ENCODE peak calls at places on chromosomes 12 and 14, in six cellular contexts. One of them, this sample, is unnamed.

GRCh38 chr12:54631988-54632728 is 2.5 kb downstream of the LACRT start:
- DNase-seq in activated CD4-positive, alpha-beta T cell treated with anti-CD3 and anti-CD28 coated beads, Interleukin-2, amount 10 ng/mL, durations not matched to agents 7 days and 5 days: no peak
- DNase-seq in glomerular endothelial cell: no peak
- DNase-seq in GM10248: no peak
- DNase-seq in substantia nigra: no peak
- DNase-seq in AG08396: no peak
- DNase-seq in this sample: no peak

GRCh38 chr12:65511134-65511912 is 232.8 kb downstream of the MSRB3 start:
- DNase-seq in activated CD4-positive, alpha-beta T cell treated with anti-CD3 and anti-CD28 coated beads, Interleukin-2, amount 10 ng/mL, durations not matched to agents 7 days and 5 days: no peak
- DNase-seq in glomerular endothelial cell: no peak
- DNase-seq in GM10248: no peak
- DNase-seq in substantia nigra: no peak
- DNase-seq in AG08396: no peak
- DNase-seq in this sample: no peak

GRCh38 chr14:100078997-100079561 is 13.9 kb downstream of the EVL start:
- DNase-seq in activated CD4-positive, alpha-beta T cell treated with anti-CD3 and anti-CD28 coated beads, Interleukin-2, amount 10 ng/mL, durations not matched to agents 7 days and 5 days: peak; percentile 93
- DNase-seq in glomerular endothelial cell: no peak
- DNase-seq in GM10248: peak; percentile 39
- DNase-seq in substantia nigra: no peak
- DNase-seq in AG08396: no peak
- DNase-seq in this sample: peak; percentile 84

GRCh38 chr14:85233756-85234545 is 296.0 kb upstream of the FLRT2 start:
- DNase-seq in activated CD4-positive, alpha-beta T cell treated with anti-CD3 and anti-CD28 coated beads, Interleukin-2, amount 10 ng/mL, durations not matched to agents 7 days and 5 days: no peak
- DNase-seq in glomerular endothelial cell: no peak
- DNase-seq in GM10248: no peak
- DNase-seq in substantia nigra: no peak
- DNase-seq in AG08396: no peak
- DNase-seq in this sample: no peak

GRCh38 chr12:101097829-101098580 is 112.0 kb downstream of the SLC5A8 start:
- DNase-seq in activated CD4-positive, alpha-beta T cell treated with anti-CD3 and anti-CD28 coated beads, Interleukin-2, amount 10 ng/mL, durations not matched to agents 7 days and 5 days: no peak
- DNase-seq in glomerular endothelial cell: no peak
- DNase-seq in GM10248: no peak
- DNase-seq in substantia nigra: no peak
- DNase-seq in AG08396: no peak
- DNase-seq in this sample: no peak

GRCh38 chr14:23299558-23299957 is 3.1 kb downstream of the PPP1R3E start:
- DNase-seq in activated CD4-positive, alpha-beta T cell treated with anti-CD3 and anti-CD28 coated beads, Interleukin-2, amount 10 ng/mL, durations not matched to agents 7 days and 5 days: peak; percentile 22
- DNase-seq in glomerular endothelial cell: no peak
- DNase-seq in GM10248: no peak
- DNase-seq in substantia nigra: no peak
- DNase-seq in AG08396: peak; percentile 25
- DNase-seq in this sample: no peak

GRCh38 chr12:98780261-98780660 is 135.2 kb downstream of the APAF1 start:
- DNase-seq in activated CD4-positive, alpha-beta T cell treated with anti-CD3 and anti-CD28 coated beads, Interleukin-2, amount 10 ng/mL, durations not matched to agents 7 days and 5 days: no peak
- DNase-seq in glomerular endothelial cell: no peak
- DNase-seq in GM10248: no peak
- DNase-seq in substantia nigra: no peak
- DNase-seq in AG08396: no peak
- DNase-seq in this sample: no peak

GRCh38 chr12:10634427-10634826 is 21.0 kb upstream of the MAGOHB start:
- DNase-seq in activated CD4-positive, alpha-beta T cell treated with anti-CD3 and anti-CD28 coated beads, Interleukin-2, amount 10 ng/mL, durations not matched to agents 7 days and 5 days: no peak
- DNase-seq in glomerular endothelial cell: no peak
- DNase-seq in GM10248: no peak
- DNase-seq in substantia nigra: no peak
- DNase-seq in AG08396: peak; percentile 75
- DNase-seq in this sample: peak; percentile 69

GRCh38 chr12:12035229-12035628 is 35.5 kb upstream of the BCL2L14 start:
- DNase-seq in activated CD4-positive, alpha-beta T cell treated with anti-CD3 and anti-CD28 coated beads, Interleukin-2, amount 10 ng/mL, durations not matched to agents 7 days and 5 days: no peak
- DNase-seq in glomerular endothelial cell: no peak
- DNase-seq in GM10248: no peak
- DNase-seq in substantia nigra: no peak
- DNase-seq in AG08396: no peak
- DNase-seq in this sample: no peak

GRCh38 chr12:57131896-57132744 is 3.8 kb downstream of the LRP1 start:
- DNase-seq in activated CD4-positive, alpha-beta T cell treated with anti-CD3 and anti-CD28 coated beads, Interleukin-2, amount 10 ng/mL, durations not matched to agents 7 days and 5 days: no peak
- DNase-seq in glomerular endothelial cell: no peak
- DNase-seq in GM10248: no peak
- DNase-seq in substantia nigra: no peak
- DNase-seq in AG08396: no peak
- DNase-seq in this sample: no peak

This sample was measured in GM04504.